ENCODE peak calls at places on chromosomes 16 and 17, in five cellular contexts. L is cardiac muscle cell, K is transverse colon, N is astrocyte, H is breast epithelium. V is an unnamed sample.

GRCh38 chr16:11112723-11113348 is 143.2 kb downstream of the SOCS1 start:
- DNase-seq in L (no peak), K (no peak), N (no peak), H (no peak), V (no peak)

GRCh38 chr17:2049333-2050245 is 5.3 kb upstream of the HIC1 start:
- DNase-seq in L (peak; percentile 93), K (peak; percentile 90), N (no peak), H (peak; percentile 84), V (no peak)

GRCh38 chr17:50737118-50737698 is 17.8 kb downstream of the LUC7L3 start:
- DNase-seq in L (no peak), K (no peak), N (no peak), H (no peak), V (no peak)

GRCh38 chr16:50068550-50068949 is 2.8 kb downstream of the HEATR3 start:
- DNase-seq in L (no peak), K (no peak), N (peak; percentile 50), H (no peak), V (no peak)

GRCh38 chr17:4033751-4034251 is 69.6 kb upstream of the ATP2A3 start:
- DNase-seq in L (no peak), K (no peak), N (no peak), H (no peak), V (no peak)

GRCh38 chr16:2001035-2001434 is 8.6 kb downstream of the ZNF598 start:
- DNase-seq in L (no peak), K (no peak), N (no peak), H (no peak), V (no peak)

GRCh38 chr17:11389583-11389982 is 148.6 kb downstream of the SHISA6 start:
- DNase-seq in L (no peak), K (no peak), N (no peak), H (no peak), V (no peak)

GRCh38 chr17:5050281-5050680 is 15.1 kb upstream of the SLC52A1 start:
- DNase-seq in L (no peak), K (no peak), N (no peak), H (no peak), V (no peak)

GRCh38 chr16:31064882-31065461 is 9.1 kb downstream of the ZNF668 start:
- DNase-seq in L (no peak), K (no peak), N (peak; percentile 94), H (no peak), V (no peak)

GRCh38 chr17:66508896-66509843 is 206.8 kb downstream of the PRKCA start:
- DNase-seq in L (no peak), K (peak; percentile 84), N (peak; percentile 87), H (no peak), V (no peak)

GRCh38 chr17:10843806-10844205 is 5.9 kb upstream of the PIRT start:
- DNase-seq in L (peak; percentile 57), K (peak; percentile 67), N (no peak), H (no peak), V (no peak)

GRCh38 chr16:28321700-28322411 is 29.5 kb downstream of the SBK1 start:
- DNase-seq in L (peak; percentile 31), K (peak; percentile 35), N (peak; percentile 3), H (no peak), V (no peak)

GRCh38 chr17:64022631-64023063 is 2.2 kb upstream of the ICAM2 start:
- DNase-seq in L (no peak), K (no peak), N (no peak), H (no peak), V (no peak)

GRCh38 chr17:20975566-20975965 is 67.2 kb downstream of the USP22 start:
- DNase-seq in L (no peak), K (no peak), N (no peak), H (no peak), V (no peak)

GRCh38 chr17:55326030-55326429 is 61.3 kb downstream of the HLF start:
- DNase-seq in L (no peak), K (no peak), N (no peak), H (no peak), V (no peak)

GRCh38 chr17:35773674-35774425 is 13.2 kb downstream of the C17orf50 start:
- DNase-seq in L (peak; percentile 30), K (no peak), N (no peak), H (no peak), V (no peak)

GRCh38 chr17:55086635-55087058 is 118.1 kb downstream of the STXBP4 start:
- DNase-seq in L (no peak), K (no peak), N (peak; percentile 85), H (no peak), V (no peak)

GRCh38 chr17:49193513-49194296 is 16.7 kb downstream of the GNGT2 start:
- DNase-seq in L (peak; percentile 28), K (peak; percentile 70), N (peak; percentile 69), H (no peak), V (no peak)

GRCh38 chr17:32527146-32527545 is 40.4 kb downstream of the CDK5R1 start:
- DNase-seq in L (no peak), K (no peak), N (no peak), H (no peak), V (no peak)

GRCh38 chr16:64656471-64656870 is 465.4 kb downstream of the CDH11 start:
- DNase-seq in L (no peak), K (no peak), N (peak; percentile 60), H (no peak), V (no peak)

GRCh38 chr16:83011101-83011720 is 384.4 kb downstream of the CDH13 start:
- DNase-seq in L (no peak), K (no peak), N (no peak), H (no peak), V (no peak)

GRCh38 chr16:26196310-26196709 is 504.6 kb downstream of the HS3ST4 start:
- DNase-seq in L (no peak), K (no peak), N (no peak), H (no peak), V (no peak)

GRCh38 chr17:38897176-38897575 is 27.3 kb downstream of the LASP1 start:
- DNase-seq in L (no peak), K (peak; percentile 37), N (no peak), H (no peak), V (no peak)

GRCh38 chr16:46882304-46882939 is 1.7 kb upstream of the GPT2 start:
- DNase-seq in L (no peak), K (no peak), N (no peak), H (no peak), V (no peak)

GRCh38 chr16:24091125-24091524 is 165.0 kb upstream of the CACNG3 start:
- DNase-seq in L (no peak), K (no peak), N (no peak), H (no peak), V (no peak)

GRCh38 chr16:78973041-78973440 is 627.5 kb downstream of the MAF start:
- DNase-seq in L (peak; percentile 30), K (no peak), N (no peak), H (no peak), V (no peak)

GRCh38 chr17:51120357-51120738 is 320 bp downstream of the SPAG9 start:
- DNase-seq in L (peak; percentile 68), K (peak; percentile 60), N (peak; percentile 22), H (peak; percentile 57), V (no peak)

GRCh38 chr16:50902457-50902856 is 160.6 kb downstream of the CYLD start:
- DNase-seq in L (peak; percentile 40), K (no peak), N (no peak), H (no peak), V (no peak)

DNA sequence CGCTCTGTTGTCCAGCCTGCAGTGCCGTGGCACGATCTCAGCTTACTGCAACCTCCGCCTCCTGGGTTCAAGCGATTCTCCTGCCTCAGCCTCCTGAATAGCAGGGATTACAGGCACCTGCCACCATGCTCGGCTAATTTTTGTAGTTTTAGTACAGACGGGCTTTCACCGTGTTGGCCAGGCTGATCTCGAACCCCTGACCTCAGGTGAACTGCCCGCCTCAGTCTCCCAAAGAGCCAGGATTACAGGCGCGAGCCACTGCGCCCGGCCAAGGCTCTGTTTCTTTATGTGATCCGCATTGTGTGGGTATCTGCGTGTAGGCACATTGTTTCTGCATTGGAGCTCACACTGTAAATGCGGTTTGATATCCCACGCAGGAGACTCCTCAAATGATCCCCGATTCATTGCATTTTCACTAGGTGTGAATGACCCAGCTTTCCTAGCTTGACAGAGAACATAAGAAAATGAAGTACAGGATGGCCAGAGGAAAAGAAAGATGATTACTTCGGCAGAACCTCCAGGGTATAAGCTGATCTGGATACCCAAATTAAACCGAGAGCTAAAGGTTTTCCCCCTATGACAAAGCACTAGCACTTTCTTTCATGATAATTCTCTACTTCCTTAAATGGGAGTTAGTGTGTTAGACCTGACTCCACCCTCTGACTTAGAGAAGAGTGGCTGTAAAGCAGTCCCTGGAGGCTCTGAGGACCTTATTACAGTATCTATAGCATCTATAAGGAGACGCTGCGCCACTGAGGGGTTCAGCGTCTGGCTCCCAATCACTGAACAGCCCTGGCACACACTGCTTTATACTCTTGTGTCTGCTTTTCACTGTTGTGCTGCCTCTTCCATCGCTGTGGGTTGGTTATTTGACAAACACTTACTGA is 17.3 kb downstream of the COTL1 start:
- DNase-seq in L (no peak), K (no peak), N (no peak), H (no peak), V (no peak)
- H3K4me3 ChIP-seq in L (no peak overlapping the region), K (no peak overlapping the region), N (no peak overlapping the region), H (no peak overlapping the region), V (no peak overlapping the region)

DNA sequence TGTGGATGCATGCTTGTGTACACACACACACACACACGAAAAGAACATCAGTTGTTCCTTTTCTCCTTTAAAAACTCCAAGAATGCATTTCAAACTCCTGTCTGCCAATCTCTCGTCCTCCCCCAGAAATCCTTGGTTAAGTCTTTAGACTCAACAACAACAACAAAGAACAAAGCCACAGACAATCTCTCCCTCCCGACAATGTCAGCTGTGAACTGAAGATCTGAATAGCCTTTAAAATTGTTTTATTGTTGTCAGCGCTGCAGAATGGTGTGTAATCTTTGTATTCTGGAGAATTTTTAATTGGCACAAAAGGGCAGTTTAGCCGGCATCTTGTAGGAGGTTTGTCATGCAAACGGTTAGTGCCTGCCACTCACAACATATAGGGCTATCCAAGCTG is 219.5 kb downstream of the MSI2 start:
- DNase-seq in L (no peak), K (no peak), N (no peak), H (no peak), V (no peak)
- H3K4me1 ChIP-seq in L (peaks cover 36% of the 10 kb centered on the region), K (no peaks in the 10 kb centered on the region), N (peaks cover 45% of the 10 kb centered on the region), H (no peaks in the 10 kb centered on the region), V (peaks cover 3% of the 10 kb centered on the region)

GRCh38 chr17:40562841-40563370 is 2.4 kb downstream of the CCR7 start:
- DNase-seq in L (no peak), K (no peak), N (no peak), H (no peak), V (no peak)

GRCh38 chr17:40563371-40564052 is 1.8 kb downstream of the CCR7 start:
- DNase-seq in L (no peak), K (no peak), N (no peak), H (no peak), V (no peak)

GRCh38 chr17:40560592-40561293 is 4.5 kb downstream of the CCR7 start:
- DNase-seq in L (no peak), K (no peak), N (peak; percentile 90), H (no peak), V (no peak)

GRCh38 chr17:40561294-40561870 is 3.9 kb downstream of the CCR7 start:
- DNase-seq in L (no peak), K (no peak), N (no peak), H (no peak), V (no peak)

GRCh38 chr17:40561871-40562611 is 3.2 kb downstream of the CCR7 start:
- DNase-seq in L (no peak), K (no peak), N (no peak), H (no peak), V (no peak)
- TF ChIP-seq CTCF in L (peak; percentile 30), K (peak; percentile 17), N (peak; percentile 6), H (no peak), V (no peak)

GRCh38 chr17:44539664-44540063 is 17.6 kb upstream of the FZD2 start:
- DNase-seq in L (no peak), K (no peak), N (no peak), H (no peak), V (no peak)
- H3K4me3 ChIP-seq in L (no peak overlapping the region), K (no peak overlapping the region), N (no peak overlapping the region), H (no peak overlapping the region), V (no peak overlapping the region)